ENCODE peak calls at places on chromosomes 5 and 9, in seven cellular contexts. V is HEK293T; Z is psoas muscle; D is CD4-positive, alpha-beta T cell; I is stimulated activated CD4-positive, alpha-beta T cell treated with anti-CD3 and anti-CD28 coated beads, Interleukin-12 subunit alpha, Interleukin-12 subunit beta, amount 100 ng/mL, for 4 hours; S is mammary epithelial cell; J is NB4. A is an unnamed sample.
A peak's percentile ranks its signal among the peaks of the same experiment; 100 is the strongest.

GRCh38 chr9:134705786-134706185 is 64.2 kb downstream of the COL5A1 start:
- DNase-seq in I (no peak), J (no peak), S (no peak), Z (peak; percentile 38), V (no peak), D (no peak), A (no peak)

GRCh38 chr9:98083566-98084135 is 27.1 kb downstream of the NANS start:
- DNase-seq in Z (no peak), D (no peak), V (no peak), S (no peak), I (no peak), J (no peak), A (no peak)

GRCh38 chr5:57036621-57037160 is 84.8 kb upstream of the MIER3 start:
- DNase-seq in J (no peak), Z (no peak), D (no peak), V (no peak), S (no peak), I (no peak), A (no peak)

GRCh38 chr9:127705577-127706215 is 1.1 kb upstream of the CFAP157 start:
- DNase-seq in S (no peak), D (no peak), V (no peak), I (no peak), J (no peak), Z (no peak), A (no peak)

GRCh38 chr5:77867194-77867691 is 91.1 kb upstream of the TBCA start:
- DNase-seq in Z (no peak), J (peak; percentile 15), D (no peak), S (no peak), V (no peak), I (no peak), A (peak; percentile 54)

GRCh38 chr9:125700791-125701190 is 6.2 kb downstream of the MAPKAP1 start:
- DNase-seq in S (peak; percentile 17), V (no peak), I (peak; percentile 10), Z (no peak), D (no peak), J (no peak), A (no peak)

GRCh38 chr5:122077451-122078115 is 476 bp downstream of the LOX start:
- DNase-seq in S (peak; percentile 41), V (peak; percentile 45), J (no peak), D (no peak), I (no peak), Z (peak; percentile 54), A (no peak)

GRCh38 chr9:124792257-124792975 is 15.5 kb downstream of the OLFML2A start:
- DNase-seq in Z (no peak), S (no peak), J (no peak), I (no peak), D (no peak), V (no peak), A (no peak)

GRCh38 chr9:109974143-109974917 is 194.3 kb downstream of the PALM2AKAP2 start:
- DNase-seq in I (peak; percentile 35), J (no peak), D (no peak), Z (no peak), S (no peak), V (no peak), A (no peak)

GRCh38 chr9:109868722-109869121 is 88.7 kb downstream of the PALM2AKAP2 start:
- DNase-seq in Z (no peak), I (no peak), J (no peak), S (no peak), V (no peak), D (no peak), A (no peak)

GRCh38 chr9:78316151-78316892 is 19.4 kb downstream of the PSAT1 start:
- DNase-seq in S (no peak), I (no peak), Z (no peak), V (no peak), D (no peak), J (no peak), A (no peak)

GRCh38 chr9:107439991-107440456 is 49.5 kb downstream of the KLF4 start:
- DNase-seq in J (no peak), I (no peak), D (no peak), Z (no peak), V (no peak), S (no peak), A (no peak)

GRCh38 chr9:91900057-91900816 is 49.8 kb downstream of the ROR2 start:
- DNase-seq in S (no peak), D (no peak), Z (no peak), J (peak; percentile 56), V (no peak), I (no peak), A (no peak)

GRCh38 chr9:34001308-34001707 is 47.4 kb downstream of the UBAP2 start:
- DNase-seq in S (no peak), V (no peak), J (no peak), D (no peak), Z (no peak), I (no peak), A (no peak)

GRCh38 chr9:134318481-134318891 is 7.8 kb upstream of the RXRA start:
- DNase-seq in S (no peak), D (no peak), V (no peak), I (no peak), Z (peak; percentile 41), J (no peak), A (no peak)

GRCh38 chr5:158837908-158838307 is 261.8 kb downstream of the EBF1 start:
- DNase-seq in D (no peak), V (no peak), J (no peak), Z (peak; percentile 63), S (no peak), I (no peak), A (no peak)

GRCh38 chr5:139064613-139065012 is 133.6 kb downstream of the SIL1 start:
- DNase-seq in V (no peak), I (no peak), Z (no peak), S (peak; percentile 20), D (no peak), J (no peak), A (no peak)

GRCh38 chr9:91814214-91814613 is 135.8 kb downstream of the ROR2 start:
- DNase-seq in Z (peak; percentile 24), V (no peak), I (no peak), D (no peak), S (no peak), J (no peak), A (no peak)

GRCh38 chr5:140362875-140363630 is 3.1 kb downstream of the SLC4A9 start:
- DNase-seq in D (peak; percentile 86), S (peak; percentile 68), Z (peak; percentile 87), V (peak; percentile 88), I (peak; percentile 84), J (peak; percentile 78), A (peak; percentile 46)

GRCh38 chr5:2133936-2134335 is 251.2 kb upstream of the IRX4 start:
- DNase-seq in J (no peak), I (no peak), D (no peak), S (no peak), Z (no peak), V (no peak), A (no peak)

GRCh38 chr9:131839281-131840084 is 99.6 kb upstream of the RAPGEF1 start:
- DNase-seq in D (no peak), S (peak; percentile 79), V (no peak), J (peak; percentile 59), I (peak; percentile 6), Z (peak; percentile 31), A (no peak)

GRCh38 chr5:94849821-94850736 is 231.6 kb downstream of the SLF1 start:
- DNase-seq in D (no peak), V (peak; percentile 56), S (peak; percentile 30), J (peak; percentile 57), Z (no peak), I (no peak), A (peak; percentile 13)

GRCh38 chr5:378301-378891 is 56.9 kb downstream of the AHRR start:
- DNase-seq in V (no peak), D (peak; percentile 15), J (peak; percentile 84), Z (no peak), I (no peak), S (no peak), A (no peak)

GRCh38 chr5:158276692-158277091 is 417.7 kb upstream of the CLINT1 start:
- DNase-seq in I (no peak), J (no peak), S (no peak), Z (no peak), V (no peak), D (no peak), A (no peak)

GRCh38 chr5:11595045-11595444 is 309.2 kb downstream of the CTNND2 start:
- DNase-seq in V (no peak), I (no peak), S (no peak), D (no peak), J (no peak), Z (no peak), A (no peak)

GRCh38 chr9:9362332-9362731 is 1250.5 kb downstream of the PTPRD start:
- DNase-seq in Z (no peak), I (no peak), J (no peak), S (no peak), V (no peak), D (no peak), A (no peak)

GRCh38 chr9:79572891-79573696 is 1.3 kb downstream of the TLE4 start:
- DNase-seq in V (peak; percentile 73), J (peak; percentile 46), I (peak; percentile 47), S (peak; percentile 43), Z (peak; percentile 71), D (peak; percentile 69), A (no peak)

GRCh38 chr5:147552897-147553296 is 43.0 kb upstream of the DPYSL3 start:
- DNase-seq in Z (no peak), D (no peak), V (no peak), J (no peak), I (no peak), S (no peak), A (no peak)

GRCh38 chr9:76610009-76610352 is 151.0 kb downstream of the GCNT1 start:
- DNase-seq in V (no peak), Z (peak; percentile 85), S (no peak), J (no peak), I (no peak), D (no peak), A (no peak)

GRCh38 chr9:112881366-112881765 is 9.3 kb downstream of the SLC46A2 start:
- DNase-seq in Z (no peak), J (no peak), D (no peak), V (no peak), I (no peak), S (peak; percentile 82), A (no peak)

A was measured in AML-193.